ENCODE peak calls at places on chromosomes 13 and 19, in nine cellular contexts. One of them, this sample, is unnamed.

GRCh38 chr13:35954207-35954560 is 177.0 kb downstream of the DCLK1 start:
- DNase-seq in upper lobe of right lung: no peak
- DNase-seq in psoas muscle: no peak
- DNase-seq in fibroblast of lung: no peak
- DNase-seq in keratinocyte: no peak
- DNase-seq in upper lobe of left lung: no peak
- DNase-seq in mucosa of descending colon: no peak
- DNase-seq in A549: no peak
- DNase-seq in IMR-90: no peak
- DNase-seq in this sample: no peak

GRCh38 chr13:93254775-93255174 is 28.2 kb downstream of the GPC6 start:
- DNase-seq in upper lobe of right lung: no peak
- DNase-seq in psoas muscle: no peak
- DNase-seq in fibroblast of lung: peak; percentile 71
- DNase-seq in keratinocyte: no peak
- DNase-seq in upper lobe of left lung: no peak
- DNase-seq in mucosa of descending colon: no peak
- DNase-seq in A549: no peak
- DNase-seq in IMR-90: no peak
- DNase-seq in this sample: no peak

GRCh38 chr19:6125571-6125989 is 9.9 kb upstream of the ACSBG2 start:
- DNase-seq in upper lobe of right lung: no peak
- DNase-seq in psoas muscle: no peak
- DNase-seq in fibroblast of lung: peak; percentile 65
- DNase-seq in keratinocyte: peak; percentile 84
- DNase-seq in upper lobe of left lung: no peak
- DNase-seq in mucosa of descending colon: no peak
- DNase-seq in A549: no peak
- DNase-seq in IMR-90: peak; percentile 77
- DNase-seq in this sample: peak; percentile 71

GRCh38 chr13:36549771-36550170 is 117.5 kb downstream of the CCNA1 start:
- DNase-seq in upper lobe of right lung: no peak
- DNase-seq in psoas muscle: no peak
- DNase-seq in fibroblast of lung: no peak
- DNase-seq in keratinocyte: no peak
- DNase-seq in upper lobe of left lung: no peak
- DNase-seq in mucosa of descending colon: no peak
- DNase-seq in A549: no peak
- DNase-seq in IMR-90: no peak
- DNase-seq in this sample: no peak

GRCh38 chr13:110546389-110546788 is 15.1 kb downstream of the RAB20 start:
- DNase-seq in upper lobe of right lung: no peak
- DNase-seq in psoas muscle: no peak
- DNase-seq in fibroblast of lung: no peak
- DNase-seq in keratinocyte: no peak
- DNase-seq in upper lobe of left lung: no peak
- DNase-seq in mucosa of descending colon: no peak
- DNase-seq in A549: no peak
- DNase-seq in IMR-90: no peak
- DNase-seq in this sample: no peak

GRCh38 chr13:72728290-72728605 is 525 bp downstream of the BORA start:
- DNase-seq in upper lobe of right lung: no peak
- DNase-seq in psoas muscle: no peak
- DNase-seq in fibroblast of lung: peak; percentile 2
- DNase-seq in keratinocyte: no peak
- DNase-seq in upper lobe of left lung: no peak
- DNase-seq in mucosa of descending colon: no peak
- DNase-seq in A549: no peak
- DNase-seq in IMR-90: no peak
- DNase-seq in this sample: no peak

GRCh38 chr19:19399733-19400438 is 5.6 kb upstream of the GATAD2A start:
- DNase-seq in upper lobe of right lung: no peak
- DNase-seq in psoas muscle: no peak
- DNase-seq in fibroblast of lung: peak; percentile 48
- DNase-seq in keratinocyte: no peak
- DNase-seq in upper lobe of left lung: no peak
- DNase-seq in mucosa of descending colon: no peak
- DNase-seq in A549: no peak
- DNase-seq in IMR-90: peak; percentile 38
- DNase-seq in this sample: no peak

GRCh38 chr19:28358604-28359003 is 854.3 kb downstream of the UQCRFS1 start:
- DNase-seq in upper lobe of right lung: no peak
- DNase-seq in psoas muscle: no peak
- DNase-seq in fibroblast of lung: peak; percentile 36
- DNase-seq in keratinocyte: no peak
- DNase-seq in upper lobe of left lung: no peak
- DNase-seq in mucosa of descending colon: no peak
- DNase-seq in A549: no peak
- DNase-seq in IMR-90: no peak
- DNase-seq in this sample: no peak

GRCh38 chr19:56142897-56143434 is 1.9 kb downstream of the ZNF444 start:
- DNase-seq in upper lobe of right lung: no peak
- DNase-seq in psoas muscle: no peak
- DNase-seq in fibroblast of lung: no peak
- DNase-seq in keratinocyte: no peak
- DNase-seq in upper lobe of left lung: no peak
- DNase-seq in mucosa of descending colon: no peak
- DNase-seq in A549: no peak
- DNase-seq in IMR-90: no peak
- DNase-seq in this sample: no peak

GRCh38 chr13:30872685-30873443 is 33.2 kb upstream of the MEDAG start:
- DNase-seq in upper lobe of right lung: no peak
- DNase-seq in psoas muscle: peak; percentile 68
- DNase-seq in fibroblast of lung: peak; percentile 95
- DNase-seq in keratinocyte: no peak
- DNase-seq in upper lobe of left lung: no peak
- DNase-seq in mucosa of descending colon: no peak
- DNase-seq in A549: no peak
- DNase-seq in IMR-90: peak; percentile 94
- DNase-seq in this sample: no peak

GRCh38 chr19:37959665-37960114 is 52.7 kb downstream of the SIPA1L3 start:
- DNase-seq in upper lobe of right lung: no peak
- DNase-seq in psoas muscle: no peak
- DNase-seq in fibroblast of lung: no peak
- DNase-seq in keratinocyte: no peak
- DNase-seq in upper lobe of left lung: no peak
- DNase-seq in mucosa of descending colon: no peak
- DNase-seq in A549: no peak
- DNase-seq in IMR-90: no peak
- DNase-seq in this sample: no peak

GRCh38 chr13:61927648-61928047 is 512.0 kb upstream of the PCDH20 start:
- DNase-seq in upper lobe of right lung: no peak
- DNase-seq in psoas muscle: no peak
- DNase-seq in fibroblast of lung: no peak
- DNase-seq in keratinocyte: no peak
- DNase-seq in upper lobe of left lung: no peak
- DNase-seq in mucosa of descending colon: no peak
- DNase-seq in A549: no peak
- DNase-seq in IMR-90: no peak
- DNase-seq in this sample: no peak

GRCh38 chr19:45771331-45771933 is 2.4 kb upstream of the SIX5 start:
- DNase-seq in upper lobe of right lung: no peak
- DNase-seq in psoas muscle: no peak
- DNase-seq in fibroblast of lung: no peak
- DNase-seq in keratinocyte: no peak
- DNase-seq in upper lobe of left lung: peak; percentile 89
- DNase-seq in mucosa of descending colon: peak; percentile 72
- DNase-seq in A549: no peak
- DNase-seq in IMR-90: no peak
- DNase-seq in this sample: no peak

GRCh38 chr19:45769821-45770191 is 754 bp upstream of the SIX5 start:
- DNase-seq in upper lobe of right lung: no peak
- DNase-seq in psoas muscle: peak; percentile 79
- DNase-seq in fibroblast of lung: no peak
- DNase-seq in keratinocyte: no peak
- DNase-seq in upper lobe of left lung: peak; percentile 84
- DNase-seq in mucosa of descending colon: peak; percentile 80
- DNase-seq in A549: peak; percentile 41
- DNase-seq in IMR-90: peak; percentile 38
- DNase-seq in this sample: peak; percentile 65

GRCh38 chr19:45768644-45769053 is 403 bp downstream of the SIX5 start:
- DNase-seq in upper lobe of right lung: no peak
- DNase-seq in psoas muscle: peak; percentile 78
- DNase-seq in fibroblast of lung: peak; percentile 39
- DNase-seq in keratinocyte: no peak
- DNase-seq in upper lobe of left lung: peak; percentile 93
- DNase-seq in mucosa of descending colon: peak; percentile 70
- DNase-seq in A549: peak; percentile 65
- DNase-seq in IMR-90: peak; percentile 41
- DNase-seq in this sample: peak; percentile 50

GRCh38 chr19:45769054-45769782 is at the start of gene SIX5:
- DNase-seq in upper lobe of right lung: peak; percentile 98
- DNase-seq in psoas muscle: peak; percentile 99
- DNase-seq in fibroblast of lung: peak; percentile 96
- DNase-seq in keratinocyte: peak; percentile 83
- DNase-seq in upper lobe of left lung: peak; percentile 100
- DNase-seq in mucosa of descending colon: peak; percentile 99
- DNase-seq in A549: peak; percentile 98
- DNase-seq in IMR-90: peak; percentile 97
- DNase-seq in this sample: peak; percentile 99

GRCh38 chr19:45770192-45771101 is 1.4 kb upstream of the SIX5 start:
- DNase-seq in upper lobe of right lung: peak; percentile 97
- DNase-seq in psoas muscle: peak; percentile 98
- DNase-seq in fibroblast of lung: peak; percentile 98
- DNase-seq in keratinocyte: peak; percentile 92
- DNase-seq in upper lobe of left lung: peak; percentile 98
- DNase-seq in mucosa of descending colon: peak; percentile 98
- DNase-seq in A549: peak; percentile 99
- DNase-seq in IMR-90: peak; percentile 97
- DNase-seq in this sample: peak; percentile 97
- H3K4me1 ChIP-seq in upper lobe of right lung: peaks cover 27% of the 10 kb centered on the region
- H3K4me1 ChIP-seq in psoas muscle: peaks cover 26% of the 10 kb centered on the region
- H3K4me1 ChIP-seq in fibroblast of lung: peaks cover 18% of the 10 kb centered on the region
- H3K4me1 ChIP-seq in keratinocyte: peaks cover 15% of the 10 kb centered on the region
- H3K4me1 ChIP-seq in upper lobe of left lung: peaks cover 28% of the 10 kb centered on the region
- H3K4me1 ChIP-seq in mucosa of descending colon: peaks cover 22% of the 10 kb centered on the region
- H3K4me1 ChIP-seq in A549: peaks cover 18% of the 10 kb centered on the region
- H3K4me1 ChIP-seq in IMR-90: peaks cover 13% of the 10 kb centered on the region
- H3K4me1 ChIP-seq in this sample: peaks cover 36% of the 10 kb centered on the region

GRCh38 chr19:34677386-34678084 is at the start of gene ZNF302:
- DNase-seq in upper lobe of right lung: peak; percentile 99
- DNase-seq in psoas muscle: peak; percentile 98
- DNase-seq in fibroblast of lung: peak; percentile 97
- DNase-seq in keratinocyte: peak; percentile 50
- DNase-seq in upper lobe of left lung: peak; percentile 98
- DNase-seq in mucosa of descending colon: peak; percentile 98
- DNase-seq in A549: peak; percentile 99
- DNase-seq in IMR-90: peak; percentile 96
- DNase-seq in this sample: peak; percentile 97

GRCh38 chr19:34675919-34676318 is 1.0 kb downstream of the SCGB2B2 start:
- DNase-seq in upper lobe of right lung: no peak
- DNase-seq in psoas muscle: no peak
- DNase-seq in fibroblast of lung: no peak
- DNase-seq in keratinocyte: no peak
- DNase-seq in upper lobe of left lung: no peak
- DNase-seq in mucosa of descending colon: no peak
- DNase-seq in A549: no peak
- DNase-seq in IMR-90: no peak
- DNase-seq in this sample: no peak

GRCh38 chr19:34678421-34678820 is 943 bp downstream of the ZNF302 start:
- DNase-seq in upper lobe of right lung: no peak
- DNase-seq in psoas muscle: no peak
- DNase-seq in fibroblast of lung: no peak
- DNase-seq in keratinocyte: no peak
- DNase-seq in upper lobe of left lung: no peak
- DNase-seq in mucosa of descending colon: no peak
- DNase-seq in A549: no peak
- DNase-seq in IMR-90: no peak
- DNase-seq in this sample: no peak

GRCh38 chr19:34678085-34678412 is 571 bp downstream of the ZNF302 start:
- DNase-seq in upper lobe of right lung: no peak
- DNase-seq in psoas muscle: no peak
- DNase-seq in fibroblast of lung: no peak
- DNase-seq in keratinocyte: no peak
- DNase-seq in upper lobe of left lung: no peak
- DNase-seq in mucosa of descending colon: no peak
- DNase-seq in A549: no peak
- DNase-seq in IMR-90: no peak
- DNase-seq in this sample: no peak

GRCh38 chr19:34676697-34677385 is at the start of gene SCGB2B2:
- DNase-seq in upper lobe of right lung: no peak
- DNase-seq in psoas muscle: no peak
- DNase-seq in fibroblast of lung: no peak
- DNase-seq in keratinocyte: no peak
- DNase-seq in upper lobe of left lung: no peak
- DNase-seq in mucosa of descending colon: peak; percentile 64
- DNase-seq in A549: peak; percentile 90
- DNase-seq in IMR-90: no peak
- DNase-seq in this sample: no peak
- TF ChIP-seq CTCF in upper lobe of right lung: no peak
- TF ChIP-seq CTCF in psoas muscle: peak; percentile 16
- TF ChIP-seq CTCF in fibroblast of lung: no peak
- TF ChIP-seq CTCF in keratinocyte: no peak
- TF ChIP-seq CTCF in upper lobe of left lung: no peak
- TF ChIP-seq CTCF in mucosa of descending colon: no peak
- TF ChIP-seq CTCF in A549: no peak
- TF ChIP-seq CTCF in IMR-90: no peak
- TF ChIP-seq CTCF in this sample: peak; percentile 38

DNA sequence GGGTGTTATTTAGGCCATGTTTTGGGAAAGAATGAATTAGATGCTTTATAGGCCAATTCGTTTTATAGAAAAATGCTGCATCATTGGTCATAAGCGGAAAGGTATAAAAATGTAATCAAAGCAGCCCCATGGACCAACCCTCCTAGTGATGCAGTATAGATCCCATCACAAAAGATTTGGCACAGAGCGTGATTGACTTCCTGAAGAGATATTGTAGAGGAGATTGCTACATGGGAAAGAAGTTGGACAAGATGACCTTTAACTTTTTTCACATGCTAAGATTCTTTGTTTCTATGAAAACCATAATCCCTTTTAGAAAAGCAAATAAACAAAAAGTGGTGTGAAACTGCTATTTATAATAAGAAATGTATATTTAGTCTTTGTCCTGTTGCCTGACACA is 136.5 kb upstream of the FNDC3A start:
- DNase-seq in upper lobe of right lung: no peak
- DNase-seq in psoas muscle: no peak
- DNase-seq in fibroblast of lung: no peak
- DNase-seq in keratinocyte: no peak
- DNase-seq in upper lobe of left lung: no peak
- DNase-seq in mucosa of descending colon: no peak
- DNase-seq in A549: no peak
- DNase-seq in IMR-90: no peak
- DNase-seq in this sample: no peak
- H3K4me1 ChIP-seq in upper lobe of right lung: no peaks in the 10 kb centered on the region
- H3K4me1 ChIP-seq in psoas muscle: no peaks in the 10 kb centered on the region
- H3K4me1 ChIP-seq in fibroblast of lung: no peaks in the 10 kb centered on the region
- H3K4me1 ChIP-seq in keratinocyte: no peaks in the 10 kb centered on the region
- H3K4me1 ChIP-seq in upper lobe of left lung: no peaks in the 10 kb centered on the region
- H3K4me1 ChIP-seq in mucosa of descending colon: no peaks in the 10 kb centered on the region
- H3K4me1 ChIP-seq in A549: peaks cover 16% of the 10 kb centered on the region
- H3K4me1 ChIP-seq in IMR-90: no peaks in the 10 kb centered on the region
- H3K4me1 ChIP-seq in this sample: no peaks in the 10 kb centered on the region

DNA sequence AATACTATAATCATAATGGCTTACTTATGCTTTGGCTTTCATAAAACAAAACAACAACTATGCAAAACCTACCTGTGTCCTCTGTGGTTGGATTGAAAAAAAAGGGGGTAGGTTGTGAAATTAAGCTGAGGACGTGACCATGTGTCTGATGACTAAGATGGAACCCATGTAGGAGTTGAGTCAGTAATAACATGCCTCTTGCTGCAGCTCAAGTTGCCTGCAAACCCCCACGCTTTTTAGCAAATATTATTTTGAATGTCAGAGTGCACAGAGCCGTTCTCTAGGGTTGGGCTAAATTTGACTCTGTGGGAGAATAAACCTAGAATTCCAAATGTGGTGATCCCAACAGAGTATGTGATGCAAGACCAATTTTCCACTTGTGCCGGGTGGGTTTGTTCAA is 209.3 kb downstream of the KCNRG start:
- DNase-seq in upper lobe of right lung: no peak
- DNase-seq in psoas muscle: no peak
- DNase-seq in fibroblast of lung: peak; percentile 47
- DNase-seq in keratinocyte: no peak
- DNase-seq in upper lobe of left lung: no peak
- DNase-seq in mucosa of descending colon: no peak
- DNase-seq in A549: no peak
- DNase-seq in IMR-90: peak; percentile 51
- DNase-seq in this sample: no peak
- TF ChIP-seq CTCF in upper lobe of right lung: no peak
- TF ChIP-seq CTCF in psoas muscle: no peak
- TF ChIP-seq CTCF in fibroblast of lung: no peak
- TF ChIP-seq CTCF in keratinocyte: no peak
- TF ChIP-seq CTCF in upper lobe of left lung: no peak
- TF ChIP-seq CTCF in mucosa of descending colon: no peak
- TF ChIP-seq CTCF in A549: no peak
- TF ChIP-seq CTCF in IMR-90: no peak
- TF ChIP-seq CTCF in this sample: no peak

This sample was measured in transverse colon.